ENCODE peak calls at places on chromosome 6, in eight cellular contexts. Z, I, V, A, S, D, E and Y are unnamed samples.
A peak's percentile ranks its signal among the peaks of the same experiment; 100 is the strongest.

GRCh38 chr6:163645560-163645959 is 231.0 kb downstream of the QKI start:
- DNase-seq in Z (no peak), I (no peak), V (peak; percentile 21), A (no peak), S (no peak), D (no peak), E (no peak), Y (no peak)

GRCh38 chr6:17289491-17290106 is 8.4 kb downstream of the RBM24 start:
- DNase-seq in Z (no peak), I (peak; percentile 60), V (no peak), A (peak; percentile 68), S (peak; percentile 44), D (no peak), E (no peak), Y (no peak)

GRCh38 chr6:23403458-23403857 is 722.6 kb upstream of the NRSN1 start:
- DNase-seq in Z (no peak), I (no peak), V (no peak), A (no peak), S (no peak), D (no peak), E (no peak), Y (no peak)

GRCh38 chr6:152206072-152206818 is 398.8 kb downstream of the ESR1 start:
- DNase-seq in Z (peak; percentile 17), I (peak; percentile 8), V (no peak), A (peak; percentile 36), S (peak; percentile 48), D (peak; percentile 74), E (no peak), Y (peak; percentile 82)

GRCh38 chr6:169839493-169839892 is 88.1 kb downstream of the ERMARD start:
- DNase-seq in Z (no peak), I (no peak), V (no peak), A (peak; percentile 5), S (no peak), D (no peak), E (no peak), Y (peak; percentile 28)

GRCh38 chr6:1313364-1313754 is 1.5 kb downstream of the FOXQ1 start:
- DNase-seq in Z (no peak), I (no peak), V (no peak), A (no peak), S (peak; percentile 30), D (peak; percentile 27), E (no peak), Y (no peak)

GRCh38 chr6:97459986-97460385 is 177.0 kb upstream of the MMS22L start:
- DNase-seq in Z (no peak), I (no peak), V (peak; percentile 66), A (no peak), S (peak; percentile 32), D (no peak), E (no peak), Y (no peak)

GRCh38 chr6:160349837-160350236 is 1.7 kb downstream of the SLC22A3 start:
- DNase-seq in Z (no peak), I (no peak), V (no peak), A (no peak), S (no peak), D (no peak), E (no peak), Y (no peak)

GRCh38 chr6:170084166-170084730 is 206.6 kb downstream of the DLL1 start:
- DNase-seq in Z (no peak), I (no peak), V (no peak), A (no peak), S (no peak), D (no peak), E (no peak), Y (no peak)

GRCh38 chr6:34230653-34231351 is 5.9 kb upstream of the HMGA1 start:
- DNase-seq in Z (no peak), I (no peak), V (no peak), A (no peak), S (peak; percentile 29), D (peak; percentile 52), E (no peak), Y (no peak)

DNA sequence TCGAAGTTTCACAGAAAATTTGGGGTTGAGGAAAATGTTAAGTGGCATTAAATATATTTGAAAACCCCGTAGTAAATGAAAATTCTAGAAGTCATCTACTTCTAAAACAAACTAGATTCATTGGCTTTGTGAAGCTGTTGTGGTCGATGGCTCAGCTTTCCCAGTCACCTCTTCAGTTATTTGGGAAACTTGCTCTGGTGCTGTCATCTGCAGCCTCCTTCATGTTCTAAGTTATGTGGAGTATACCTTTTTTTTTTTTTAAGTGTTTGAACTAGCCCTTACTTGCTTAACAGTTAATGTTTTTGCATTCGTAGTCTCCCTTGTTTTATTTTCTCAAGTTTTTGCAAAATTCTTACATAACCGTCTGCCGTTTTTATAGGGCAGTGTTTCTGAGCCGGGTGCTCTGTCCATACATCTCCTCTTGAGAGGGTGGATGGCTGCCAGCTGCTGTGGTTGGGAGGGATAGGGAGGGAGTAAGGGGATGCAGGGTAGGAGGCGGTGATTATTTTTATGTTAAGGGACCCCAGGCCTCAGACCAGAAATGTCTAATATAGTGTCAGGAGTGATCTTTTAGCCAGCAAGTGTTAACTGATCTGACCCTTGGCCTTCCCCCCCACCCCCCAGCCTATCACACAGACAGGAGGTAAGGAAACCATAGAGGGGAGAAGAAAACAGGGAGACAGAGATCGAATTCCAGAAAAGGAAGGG is 7.1 kb downstream of the RREB1 start:
- DNase-seq in Z (no peak), I (no peak), V (no peak), A (peak; percentile 60), S (no peak), D (no peak), E (no peak), Y (no peak)
- H3K4me1 ChIP-seq in Z (peaks cover 79% of the 10 kb centered on the region), I (peaks cover 8% of the 10 kb centered on the region), V (peaks cover 9% of the 10 kb centered on the region), A (peaks cover 26% of the 10 kb centered on the region), S (peaks cover 51% of the 10 kb centered on the region), D (peaks cover 28% of the 10 kb centered on the region), E (peaks cover 25% of the 10 kb centered on the region), Y (peaks cover 12% of the 10 kb centered on the region)

DNA sequence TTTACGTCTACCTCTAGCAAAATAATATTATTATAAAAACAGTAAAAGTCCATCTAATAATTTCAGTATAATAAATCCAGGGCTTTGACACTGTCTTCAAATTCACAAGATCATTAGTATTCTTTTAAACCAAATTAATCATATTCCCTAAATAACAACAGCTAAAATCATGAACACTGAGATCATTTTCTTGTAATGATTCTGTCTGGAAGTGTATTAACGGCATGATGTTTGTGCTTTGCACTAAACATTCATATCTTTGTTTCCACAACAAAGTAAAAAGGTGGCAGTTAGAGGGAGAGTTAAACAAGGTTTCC is 18.8 kb downstream of the HIVEP2 start:
- DNase-seq in Z (no peak), I (no peak), V (no peak), A (no peak), S (no peak), D (no peak), E (no peak), Y (no peak)
- H3K9ac ChIP-seq in Z (peak overlapping the region; percentile 100), I (peak overlapping the region; percentile 69), V (peak overlapping the region; percentile 96), A (peak overlapping the region; percentile 82), S (peak overlapping the region; percentile 93), D (no peak overlapping the region), E (no peak overlapping the region), Y (peak overlapping the region; percentile 45)

GRCh38 chr6:151186276-151186675 is 53.5 kb upstream of the AKAP12 start:
- DNase-seq in Z (no peak), I (no peak), V (no peak), A (no peak), S (no peak), D (no peak), E (no peak), Y (no peak)

GRCh38 chr6:151181701-151182367 is 57.9 kb upstream of the AKAP12 start:
- DNase-seq in Z (no peak), I (peak; percentile 3), V (peak; percentile 68), A (no peak), S (no peak), D (no peak), E (no peak), Y (no peak)

GRCh38 chr6:151191477-151191995 is 48.2 kb upstream of the AKAP12 start:
- DNase-seq in Z (no peak), I (no peak), V (no peak), A (no peak), S (no peak), D (no peak), E (no peak), Y (peak; percentile 22)

DNA sequence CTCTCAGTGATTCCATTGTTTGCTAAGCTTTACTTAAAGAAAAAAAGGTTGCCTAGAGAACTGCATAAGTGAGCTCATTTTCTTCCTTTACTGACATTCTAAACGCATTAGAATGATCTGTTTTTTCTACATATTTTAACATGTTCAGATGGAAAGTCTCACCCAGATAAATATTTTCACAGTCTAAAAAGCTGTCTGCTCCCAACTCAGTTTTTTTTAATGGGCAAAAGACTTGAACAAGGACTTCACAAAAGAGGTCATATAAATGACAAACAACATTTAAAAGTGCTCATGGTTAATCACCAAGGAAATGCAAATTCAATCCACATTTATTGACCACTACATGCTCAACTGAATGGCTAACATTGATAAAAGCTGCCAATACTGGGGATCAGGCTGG is 52.8 kb upstream of the AKAP12 start:
- DNase-seq in Z (no peak), I (no peak), V (no peak), A (no peak), S (no peak), D (no peak), E (no peak), Y (no peak)
- H3K4me3 ChIP-seq in Z (no peak overlapping the region), I (no peak overlapping the region), V (no peak overlapping the region), A (no peak overlapping the region), S (no peak overlapping the region), D (no peak overlapping the region), E (no peak overlapping the region), Y (no peak overlapping the region)

GRCh38 chr6:7170117-7170732 is 62.5 kb downstream of the RREB1 start:
- DNase-seq in Z (no peak), I (no peak), V (no peak), A (no peak), S (no peak), D (no peak), E (no peak), Y (peak; percentile 43)
- H3K4me1 ChIP-seq in Z (peaks cover 92% of the 10 kb centered on the region), I (peaks cover 36% of the 10 kb centered on the region), V (peaks cover 41% of the 10 kb centered on the region), A (peaks cover 48% of the 10 kb centered on the region), S (peaks cover 57% of the 10 kb centered on the region), D (peaks cover 38% of the 10 kb centered on the region), E (peaks cover 3% of the 10 kb centered on the region), Y (peaks cover 39% of the 10 kb centered on the region)

GRCh38 chr6:30828027-30828962 is 56.0 kb upstream of the DDR1 start:
- DNase-seq in Z (peak; percentile 85), I (peak; percentile 90), V (peak; percentile 84), A (peak; percentile 94), S (peak; percentile 93), D (peak; percentile 80), E (peak; percentile 68), Y (peak; percentile 94)
- H3K9ac ChIP-seq in Z (peak overlapping the region; percentile 70), I (peak overlapping the region; percentile 20), V (peak overlapping the region; percentile 40), A (peak overlapping the region; percentile 78), S (peak overlapping the region; percentile 74), D (peak overlapping the region; percentile 50), E (no peak overlapping the region), Y (no peak overlapping the region)